ENCODE peak calls at places on chromosome X, in six cellular contexts. T is ovary, D is pancreas, Y is nephron progenitor cell, F is stomach, R is GM23338. Q is an unnamed sample.

GRCh38 chrX:106894978-106895452 is 8.1 kb downstream of the RIPPLY1 start:
- DNase-seq in D (no peak), F (no peak), R (no peak), T (no peak), Y (no peak), Q (no peak)

GRCh38 chrX:20116575-20117240 is at the start of gene MAP7D2:
- DNase-seq in R (peak), F (no peak), D (no peak), T (no peak), Y (peak), Q (peak)

GRCh38 chrX:9555354-9555753 is 90.5 kb downstream of the TBL1X start:
- DNase-seq in F (no peak), D (no peak), Y (no peak), R (no peak), T (no peak), Q (no peak)

GRCh38 chrX:153882086-153882498 is 3.9 kb downstream of the L1CAM start:
- DNase-seq in R (no peak), Y (no peak), T (no peak), F (no peak), D (no peak), Q (no peak)

GRCh38 chrX:133685806-133686205 is 270.5 kb upstream of the GPC4 start:
- DNase-seq in R (peak), Y (no peak), T (no peak), F (no peak), D (no peak), Q (no peak)

GRCh38 chrX:45714864-45715263 is 514.2 kb upstream of the DIPK2B start:
- DNase-seq in R (no peak), F (no peak), T (no peak), Y (no peak), D (no peak), Q (no peak)

GRCh38 chrX:154096140-154097002 is 1.1 kb downstream of the MECP2 start:
- DNase-seq in F (no peak), R (no peak), Y (no peak), T (peak), D (no peak), Q (peak)

GRCh38 chrX:80432441-80432840 is 12.2 kb downstream of the TENT5D start:
- DNase-seq in F (no peak), D (no peak), Y (no peak), T (no peak), R (no peak), Q (no peak)

GRCh38 chrX:44731160-44731559 is 112.7 kb upstream of the DUSP21 start:
- DNase-seq in R (no peak), F (no peak), T (no peak), Y (no peak), D (no peak), Q (no peak)

GRCh38 chrX:16797358-16797757 is 11.1 kb downstream of the TXLNG start:
- DNase-seq in T (no peak), D (no peak), R (no peak), F (no peak), Y (no peak), Q (no peak)

GRCh38 chrX:15328131-15328530 is 7.2 kb downstream of the PIGA start:
- DNase-seq in F (no peak), Y (no peak), T (no peak), R (no peak), D (no peak), Q (no peak)

GRCh38 chrX:115697806-115698205 is 136.8 kb downstream of the PLS3 start:
- DNase-seq in R (no peak), Y (no peak), F (no peak), T (no peak), D (no peak), Q (no peak)

GRCh38 chrX:42242044-42242443 is 318.7 kb upstream of the CASK start:
- DNase-seq in T (no peak), D (no peak), F (no peak), R (no peak), Y (no peak), Q (no peak)

GRCh38 chrX:40086569-40087335 is 11.0 kb downstream of the BCOR start:
- DNase-seq in D (no peak), T (no peak), F (no peak), Y (no peak), R (no peak), Q (no peak)

GRCh38 chrX:37984880-37985279 is 21.5 kb upstream of the SYTL5 start:
- DNase-seq in R (no peak), D (no peak), F (no peak), Y (no peak), T (no peak), Q (no peak)

GRCh38 chrX:74788545-74789086 is 136.6 kb downstream of the NEXMIF start:
- DNase-seq in Y (no peak), R (peak), F (no peak), T (no peak), D (no peak), Q (no peak)

GRCh38 chrX:34956915-34957314 is 14.3 kb downstream of the FAM47B start:
- DNase-seq in T (no peak), D (no peak), F (no peak), Y (no peak), R (no peak), Q (no peak)

GRCh38 chrX:39854772-39855747 is 242.7 kb downstream of the BCOR start:
- DNase-seq in Y (no peak), F (no peak), T (no peak), R (no peak), D (no peak), Q (no peak)

GRCh38 chrX:9622128-9622527 is 143.5 kb downstream of the GPR143 start:
- DNase-seq in D (no peak), R (no peak), T (no peak), Y (no peak), F (no peak), Q (no peak)

GRCh38 chrX:72408885-72409284 is 103.2 kb upstream of the CITED1 start:
- DNase-seq in R (no peak), D (no peak), T (no peak), Y (no peak), F (no peak), Q (no peak)

GRCh38 chrX:112043997-112044396 is 38.6 kb downstream of the TRPC5 start:
- DNase-seq in D (no peak), Y (peak), T (no peak), F (no peak), R (peak), Q (peak)

GRCh38 chrX:119688856-119689455 is 4.0 kb downstream of the SEPTIN6 start:
- DNase-seq in Y (no peak), D (no peak), F (no peak), R (no peak), T (no peak), Q (no peak)
- TF ChIP-seq CTCF in Y (no peak), D (no peak), F (no peak), R (no peak), T (no peak), Q (no peak)

GRCh38 chrX:69062493-69062892 is 102.8 kb downstream of the PJA1 start:
- DNase-seq in Y (no peak), T (no peak), D (peak), R (no peak), F (peak), Q (no peak)

GRCh38 chrX:69065451-69065850 is 99.8 kb downstream of the PJA1 start:
- DNase-seq in R (no peak), D (peak), F (peak), T (no peak), Y (no peak), Q (no peak)

GRCh38 chrX:69063486-69063885 is 101.8 kb downstream of the PJA1 start:
- DNase-seq in F (peak), R (no peak), T (no peak), Y (no peak), D (peak), Q (no peak)

GRCh38 chrX:69066021-69066757 is 99.1 kb downstream of the PJA1 start:
- DNase-seq in D (peak), F (peak), R (no peak), T (no peak), Y (no peak), Q (no peak)

GRCh38 chrX:69060631-69061408 is 104.4 kb downstream of the PJA1 start:
- DNase-seq in D (peak), R (peak), Y (peak), F (peak), T (peak), Q (peak)
- TF ChIP-seq CTCF in D (no peak), R (peak), Y (peak), F (no peak), T (no peak), Q (no peak)

GRCh38 chrX:70426286-70427278 is 3.5 kb downstream of the GDPD2 start:
- DNase-seq in F (no peak), Y (no peak), R (no peak), T (no peak), D (no peak), Q (no peak)

GRCh38 chrX:70421618-70422017 is 1.5 kb upstream of the GDPD2 start:
- DNase-seq in Y (no peak), D (no peak), R (peak), T (no peak), F (no peak), Q (no peak)

GRCh38 chrX:70423937-70424336 is 823 bp downstream of the GDPD2 start:
- DNase-seq in Y (no peak), D (no peak), R (no peak), F (no peak), T (no peak), Q (no peak)

GRCh38 chrX:70424801-70425200 is 1.7 kb downstream of the GDPD2 start:
- DNase-seq in Y (no peak), T (no peak), R (no peak), D (no peak), F (no peak), Q (no peak)

GRCh38 chrX:70422886-70423336 is at the start of gene GDPD2:
- DNase-seq in Y (peak), T (no peak), F (peak), D (peak), R (peak), Q (peak)
- TF ChIP-seq CTCF in Y (no peak), T (no peak), F (no peak), D (no peak), R (peak), Q (no peak)

GRCh38 chrX:57977992-57978391 is 67.7 kb upstream of the ZXDA start:
- DNase-seq in F (no peak), D (no peak), T (no peak), Y (no peak), R (no peak), Q (no peak)
- TF ChIP-seq CTCF in F (no peak), D (no peak), T (no peak), Y (no peak), R (no peak), Q (no peak)

GRCh38 chrX:124098089-124098488 is 136.6 kb downstream of the STAG2 start:
- DNase-seq in Y (no peak), D (no peak), T (no peak), F (no peak), R (peak), Q (no peak)
- TF ChIP-seq CTCF in Y (peak), D (peak), T (no peak), F (no peak), R (peak), Q (peak)

Q was measured in endothelial cell.